ENCODE peak calls at places on chromosomes 16 and 17, in ten cellular contexts. One of them, this sample, is unnamed.

GRCh38 chr16:53541326-53541725 is 38.3 kb upstream of the AKTIP start:
- DNase-seq in Kasumi-1: no peak
- DNase-seq in AG04450: no peak
- DNase-seq in fibroblast of lung: peak; percentile 45
- DNase-seq in Peyer's patch: no peak
- DNase-seq in PC-9: no peak
- DNase-seq in head of caudate nucleus: no peak
- DNase-seq in GM12865: no peak
- DNase-seq in H7: no peak
- DNase-seq in AG08395: no peak
- DNase-seq in this sample: no peak

GRCh38 chr17:50009282-50009681 is 14.3 kb upstream of the DLX3 start:
- DNase-seq in Kasumi-1: no peak
- DNase-seq in AG04450: no peak
- DNase-seq in fibroblast of lung: no peak
- DNase-seq in Peyer's patch: no peak
- DNase-seq in PC-9: no peak
- DNase-seq in head of caudate nucleus: no peak
- DNase-seq in GM12865: no peak
- DNase-seq in H7: no peak
- DNase-seq in AG08395: no peak
- DNase-seq in this sample: no peak

GRCh38 chr17:72592242-72592966 is 471.6 kb downstream of the SOX9 start:
- DNase-seq in Kasumi-1: peak; percentile 25
- DNase-seq in AG04450: peak; percentile 67
- DNase-seq in fibroblast of lung: peak; percentile 80
- DNase-seq in Peyer's patch: peak; percentile 81
- DNase-seq in PC-9: peak; percentile 67
- DNase-seq in head of caudate nucleus: peak; percentile 92
- DNase-seq in GM12865: peak; percentile 89
- DNase-seq in H7: peak; percentile 96
- DNase-seq in AG08395: peak; percentile 97
- DNase-seq in this sample: peak; percentile 76

GRCh38 chr16:20300312-20301097 is 26.8 kb downstream of the GP2 start:
- DNase-seq in Kasumi-1: peak; percentile 31
- DNase-seq in AG04450: no peak
- DNase-seq in fibroblast of lung: peak; percentile 7
- DNase-seq in Peyer's patch: peak; percentile 69
- DNase-seq in PC-9: no peak
- DNase-seq in head of caudate nucleus: peak; percentile 71
- DNase-seq in GM12865: peak; percentile 72
- DNase-seq in H7: peak; percentile 72
- DNase-seq in AG08395: peak; percentile 67
- DNase-seq in this sample: peak; percentile 18

GRCh38 chr17:41621916-41622315 is 2.5 kb downstream of the KRT17 start:
- DNase-seq in Kasumi-1: no peak
- DNase-seq in AG04450: no peak
- DNase-seq in fibroblast of lung: no peak
- DNase-seq in Peyer's patch: no peak
- DNase-seq in PC-9: no peak
- DNase-seq in head of caudate nucleus: no peak
- DNase-seq in GM12865: no peak
- DNase-seq in H7: no peak
- DNase-seq in AG08395: no peak
- DNase-seq in this sample: no peak

GRCh38 chr16:72464597-72465368 is 292.8 kb upstream of the PMFBP1 start:
- DNase-seq in Kasumi-1: no peak
- DNase-seq in AG04450: no peak
- DNase-seq in fibroblast of lung: no peak
- DNase-seq in Peyer's patch: no peak
- DNase-seq in PC-9: no peak
- DNase-seq in head of caudate nucleus: no peak
- DNase-seq in GM12865: no peak
- DNase-seq in H7: no peak
- DNase-seq in AG08395: no peak
- DNase-seq in this sample: no peak

GRCh38 chr16:2598723-2599122 is 60.9 kb downstream of the PDPK1 start:
- DNase-seq in Kasumi-1: no peak
- DNase-seq in AG04450: no peak
- DNase-seq in fibroblast of lung: no peak
- DNase-seq in Peyer's patch: no peak
- DNase-seq in PC-9: no peak
- DNase-seq in head of caudate nucleus: no peak
- DNase-seq in GM12865: no peak
- DNase-seq in H7: peak; percentile 46
- DNase-seq in AG08395: no peak
- DNase-seq in this sample: no peak

GRCh38 chr17:59377410-59377809 is 46.0 kb downstream of the YPEL2 start:
- DNase-seq in Kasumi-1: no peak
- DNase-seq in AG04450: no peak
- DNase-seq in fibroblast of lung: peak; percentile 72
- DNase-seq in Peyer's patch: no peak
- DNase-seq in PC-9: no peak
- DNase-seq in head of caudate nucleus: no peak
- DNase-seq in GM12865: no peak
- DNase-seq in H7: no peak
- DNase-seq in AG08395: no peak
- DNase-seq in this sample: peak; percentile 20

GRCh38 chr17:60439501-60439900 is 17.2 kb downstream of the CHCT1 start:
- DNase-seq in Kasumi-1: peak; percentile 26
- DNase-seq in AG04450: no peak
- DNase-seq in fibroblast of lung: peak; percentile 45
- DNase-seq in Peyer's patch: no peak
- DNase-seq in PC-9: no peak
- DNase-seq in head of caudate nucleus: no peak
- DNase-seq in GM12865: peak; percentile 50
- DNase-seq in H7: no peak
- DNase-seq in AG08395: peak; percentile 31
- DNase-seq in this sample: no peak

GRCh38 chr16:424033-424622 is 1.3 kb upstream of the RAB11FIP3 start:
- DNase-seq in Kasumi-1: no peak
- DNase-seq in AG04450: peak; percentile 74
- DNase-seq in fibroblast of lung: peak; percentile 97
- DNase-seq in Peyer's patch: peak; percentile 69
- DNase-seq in PC-9: peak; percentile 80
- DNase-seq in head of caudate nucleus: peak; percentile 66
- DNase-seq in GM12865: no peak
- DNase-seq in H7: peak; percentile 38
- DNase-seq in AG08395: peak; percentile 97
- DNase-seq in this sample: peak; percentile 16

GRCh38 chr16:21720533-21720932 is 56.8 kb downstream of the OTOA start:
- DNase-seq in Kasumi-1: no peak
- DNase-seq in AG04450: no peak
- DNase-seq in fibroblast of lung: no peak
- DNase-seq in Peyer's patch: no peak
- DNase-seq in PC-9: no peak
- DNase-seq in head of caudate nucleus: no peak
- DNase-seq in GM12865: peak; percentile 24
- DNase-seq in H7: no peak
- DNase-seq in AG08395: no peak
- DNase-seq in this sample: no peak

GRCh38 chr16:19118938-19119431 is 5.2 kb downstream of the ITPRIPL2 start:
- DNase-seq in Kasumi-1: no peak
- DNase-seq in AG04450: peak; percentile 78
- DNase-seq in fibroblast of lung: peak; percentile 95
- DNase-seq in Peyer's patch: peak; percentile 55
- DNase-seq in PC-9: peak; percentile 84
- DNase-seq in head of caudate nucleus: peak; percentile 21
- DNase-seq in GM12865: peak; percentile 52
- DNase-seq in H7: no peak
- DNase-seq in AG08395: peak; percentile 95
- DNase-seq in this sample: no peak

GRCh38 chr16:4675864-4676786 is 17.2 kb upstream of the NUDT16L1 start:
- DNase-seq in Kasumi-1: no peak
- DNase-seq in AG04450: no peak
- DNase-seq in fibroblast of lung: no peak
- DNase-seq in Peyer's patch: peak; percentile 85
- DNase-seq in PC-9: no peak
- DNase-seq in head of caudate nucleus: no peak
- DNase-seq in GM12865: no peak
- DNase-seq in H7: peak; percentile 81
- DNase-seq in AG08395: no peak
- DNase-seq in this sample: no peak

GRCh38 chr17:62626719-62627218 is 701 bp upstream of the MRC2 start:
- DNase-seq in Kasumi-1: peak; percentile 60
- DNase-seq in AG04450: peak; percentile 61
- DNase-seq in fibroblast of lung: peak; percentile 82
- DNase-seq in Peyer's patch: no peak
- DNase-seq in PC-9: no peak
- DNase-seq in head of caudate nucleus: no peak
- DNase-seq in GM12865: no peak
- DNase-seq in H7: peak; percentile 97
- DNase-seq in AG08395: peak; percentile 82
- DNase-seq in this sample: no peak

GRCh38 chr16:27234171-27234570 is 30.8 kb downstream of the KDM8 start:
- DNase-seq in Kasumi-1: no peak
- DNase-seq in AG04450: no peak
- DNase-seq in fibroblast of lung: no peak
- DNase-seq in Peyer's patch: no peak
- DNase-seq in PC-9: no peak
- DNase-seq in head of caudate nucleus: no peak
- DNase-seq in GM12865: no peak
- DNase-seq in H7: no peak
- DNase-seq in AG08395: no peak
- DNase-seq in this sample: no peak

GRCh38 chr17:17494499-17495447 is 1.4 kb downstream of the RASD1 start:
- DNase-seq in Kasumi-1: no peak
- DNase-seq in AG04450: no peak
- DNase-seq in fibroblast of lung: peak; percentile 53
- DNase-seq in Peyer's patch: peak; percentile 57
- DNase-seq in PC-9: no peak
- DNase-seq in head of caudate nucleus: peak; percentile 55
- DNase-seq in GM12865: peak; percentile 37
- DNase-seq in H7: peak; percentile 82
- DNase-seq in AG08395: peak; percentile 24
- DNase-seq in this sample: peak; percentile 18

GRCh38 chr17:40564195-40564882 is 933 bp downstream of the CCR7 start:
- DNase-seq in Kasumi-1: no peak
- DNase-seq in AG04450: no peak
- DNase-seq in fibroblast of lung: no peak
- DNase-seq in Peyer's patch: peak; percentile 47
- DNase-seq in PC-9: no peak
- DNase-seq in head of caudate nucleus: no peak
- DNase-seq in GM12865: peak; percentile 60
- DNase-seq in H7: no peak
- DNase-seq in AG08395: no peak
- DNase-seq in this sample: no peak

GRCh38 chr17:37259030-37259735 is 116.6 kb upstream of the C17orf78 start:
- DNase-seq in Kasumi-1: no peak
- DNase-seq in AG04450: no peak
- DNase-seq in fibroblast of lung: peak; percentile 86
- DNase-seq in Peyer's patch: no peak
- DNase-seq in PC-9: no peak
- DNase-seq in head of caudate nucleus: no peak
- DNase-seq in GM12865: no peak
- DNase-seq in H7: no peak
- DNase-seq in AG08395: peak; percentile 48
- DNase-seq in this sample: no peak

GRCh38 chr17:2975469-2975958 is 87.9 kb downstream of the OR1D5 start:
- DNase-seq in Kasumi-1: no peak
- DNase-seq in AG04450: no peak
- DNase-seq in fibroblast of lung: peak; percentile 21
- DNase-seq in Peyer's patch: no peak
- DNase-seq in PC-9: peak; percentile 62
- DNase-seq in head of caudate nucleus: no peak
- DNase-seq in GM12865: no peak
- DNase-seq in H7: no peak
- DNase-seq in AG08395: no peak
- DNase-seq in this sample: no peak

GRCh38 chr16:6453742-6454141 is 878.9 kb upstream of the RBFOX1 start:
- DNase-seq in Kasumi-1: no peak
- DNase-seq in AG04450: no peak
- DNase-seq in fibroblast of lung: no peak
- DNase-seq in Peyer's patch: peak; percentile 46
- DNase-seq in PC-9: no peak
- DNase-seq in head of caudate nucleus: no peak
- DNase-seq in GM12865: no peak
- DNase-seq in H7: no peak
- DNase-seq in AG08395: no peak
- DNase-seq in this sample: no peak

GRCh38 chr17:37179893-37180292 is 195.9 kb upstream of the C17orf78 start:
- DNase-seq in Kasumi-1: no peak
- DNase-seq in AG04450: peak; percentile 32
- DNase-seq in fibroblast of lung: peak; percentile 84
- DNase-seq in Peyer's patch: no peak
- DNase-seq in PC-9: peak; percentile 90
- DNase-seq in head of caudate nucleus: no peak
- DNase-seq in GM12865: no peak
- DNase-seq in H7: no peak
- DNase-seq in AG08395: peak; percentile 8
- DNase-seq in this sample: no peak

GRCh38 chr16:85638248-85638647 is 25.1 kb downstream of the GSE1 start:
- DNase-seq in Kasumi-1: no peak
- DNase-seq in AG04450: no peak
- DNase-seq in fibroblast of lung: no peak
- DNase-seq in Peyer's patch: no peak
- DNase-seq in PC-9: no peak
- DNase-seq in head of caudate nucleus: no peak
- DNase-seq in GM12865: no peak
- DNase-seq in H7: no peak
- DNase-seq in AG08395: no peak
- DNase-seq in this sample: no peak

GRCh38 chr17:59756236-59756818 is 48.9 kb downstream of the VMP1 start:
- DNase-seq in Kasumi-1: no peak
- DNase-seq in AG04450: no peak
- DNase-seq in fibroblast of lung: peak; percentile 98
- DNase-seq in Peyer's patch: no peak
- DNase-seq in PC-9: peak; percentile 97
- DNase-seq in head of caudate nucleus: no peak
- DNase-seq in GM12865: no peak
- DNase-seq in H7: no peak
- DNase-seq in AG08395: peak; percentile 56
- DNase-seq in this sample: no peak

GRCh38 chr16:30570621-30571443 is 682 bp downstream of the ZNF688 start:
- DNase-seq in Kasumi-1: no peak
- DNase-seq in AG04450: no peak
- DNase-seq in fibroblast of lung: peak; percentile 20
- DNase-seq in Peyer's patch: no peak
- DNase-seq in PC-9: no peak
- DNase-seq in head of caudate nucleus: peak; percentile 53
- DNase-seq in GM12865: no peak
- DNase-seq in H7: peak; percentile 81
- DNase-seq in AG08395: no peak
- DNase-seq in this sample: peak; percentile 27

GRCh38 chr17:69864531-69864930 is 210.5 kb upstream of the KCNJ16 start:
- DNase-seq in Kasumi-1: no peak
- DNase-seq in AG04450: no peak
- DNase-seq in fibroblast of lung: no peak
- DNase-seq in Peyer's patch: no peak
- DNase-seq in PC-9: no peak
- DNase-seq in head of caudate nucleus: no peak
- DNase-seq in GM12865: no peak
- DNase-seq in H7: no peak
- DNase-seq in AG08395: no peak
- DNase-seq in this sample: no peak

GRCh38 chr16:75045424-75045823 is 46.6 kb downstream of the ZNRF1 start:
- DNase-seq in Kasumi-1: no peak
- DNase-seq in AG04450: no peak
- DNase-seq in fibroblast of lung: no peak
- DNase-seq in Peyer's patch: no peak
- DNase-seq in PC-9: no peak
- DNase-seq in head of caudate nucleus: no peak
- DNase-seq in GM12865: no peak
- DNase-seq in H7: no peak
- DNase-seq in AG08395: no peak
- DNase-seq in this sample: no peak

This sample was measured in nucleus accumbens.